ENCODE peak calls at places on chromosomes 13 and 19, in eight cellular contexts. One of them, this sample, is unnamed.

GRCh38 chr13:92379371-92379770 is 847.2 kb upstream of the GPC6 start:
- DNase-seq in endothelial cell: no peak
- DNase-seq in mesothelial cell of epicardium: no peak
- DNase-seq in IMR-90: no peak
- DNase-seq in AG04449: no peak
- DNase-seq in foreskin fibroblast: no peak
- DNase-seq in HFF-Myc: no peak
- DNase-seq in neural progenitor cell: no peak
- DNase-seq in this sample: no peak

GRCh38 chr19:35715355-35715809 is 2.4 kb upstream of the KMT2B start:
- DNase-seq in mesothelial cell of epicardium: no peak
- DNase-seq in neural progenitor cell: no peak
- DNase-seq in HFF-Myc: no peak
- DNase-seq in endothelial cell: no peak
- DNase-seq in foreskin fibroblast: no peak
- DNase-seq in AG04449: no peak
- DNase-seq in IMR-90: no peak
- DNase-seq in this sample: no peak

GRCh38 chr13:90968510-90968909 is 379.0 kb upstream of the MIR17HG start:
- DNase-seq in HFF-Myc: no peak
- DNase-seq in IMR-90: no peak
- DNase-seq in foreskin fibroblast: no peak
- DNase-seq in neural progenitor cell: peak; percentile 65
- DNase-seq in AG04449: no peak
- DNase-seq in endothelial cell: peak; percentile 54
- DNase-seq in mesothelial cell of epicardium: no peak
- DNase-seq in this sample: no peak

GRCh38 chr19:37594982-37595382 is 306 bp downstream of the ZNF540 start:
- DNase-seq in foreskin fibroblast: peak; percentile 59
- DNase-seq in endothelial cell: no peak
- DNase-seq in mesothelial cell of epicardium: no peak
- DNase-seq in IMR-90: peak; percentile 58
- DNase-seq in HFF-Myc: peak; percentile 15
- DNase-seq in AG04449: no peak
- DNase-seq in neural progenitor cell: no peak
- DNase-seq in this sample: peak; percentile 8

GRCh38 chr19:3234800-3235199 is 10.3 kb downstream of the CELF5 start:
- DNase-seq in endothelial cell: peak; percentile 36
- DNase-seq in foreskin fibroblast: no peak
- DNase-seq in IMR-90: no peak
- DNase-seq in mesothelial cell of epicardium: no peak
- DNase-seq in HFF-Myc: no peak
- DNase-seq in neural progenitor cell: no peak
- DNase-seq in AG04449: no peak
- DNase-seq in this sample: no peak

GRCh38 chr19:38842439-38843174 is 7.2 kb downstream of the HNRNPL start:
- DNase-seq in endothelial cell: no peak
- DNase-seq in HFF-Myc: no peak
- DNase-seq in mesothelial cell of epicardium: no peak
- DNase-seq in AG04449: no peak
- DNase-seq in neural progenitor cell: no peak
- DNase-seq in foreskin fibroblast: no peak
- DNase-seq in IMR-90: no peak
- DNase-seq in this sample: no peak

GRCh38 chr13:28408235-28408848 is 86.6 kb downstream of the FLT1 start:
- DNase-seq in HFF-Myc: no peak
- DNase-seq in IMR-90: no peak
- DNase-seq in AG04449: no peak
- DNase-seq in mesothelial cell of epicardium: no peak
- DNase-seq in foreskin fibroblast: no peak
- DNase-seq in neural progenitor cell: no peak
- DNase-seq in endothelial cell: peak; percentile 80
- DNase-seq in this sample: no peak

GRCh38 chr13:108326318-108326717 is 56.8 kb downstream of the TNFSF13B start:
- DNase-seq in endothelial cell: no peak
- DNase-seq in neural progenitor cell: no peak
- DNase-seq in mesothelial cell of epicardium: no peak
- DNase-seq in AG04449: no peak
- DNase-seq in IMR-90: no peak
- DNase-seq in HFF-Myc: no peak
- DNase-seq in foreskin fibroblast: no peak
- DNase-seq in this sample: no peak

GRCh38 chr13:102945324-102945815 is 99.5 kb downstream of the ERCC5 start:
- DNase-seq in neural progenitor cell: no peak
- DNase-seq in HFF-Myc: no peak
- DNase-seq in AG04449: no peak
- DNase-seq in foreskin fibroblast: no peak
- DNase-seq in IMR-90: no peak
- DNase-seq in endothelial cell: no peak
- DNase-seq in mesothelial cell of epicardium: no peak
- DNase-seq in this sample: no peak

GRCh38 chr19:33368074-33368864 is 5.2 kb upstream of the CEBPG start:
- DNase-seq in endothelial cell: no peak
- DNase-seq in neural progenitor cell: no peak
- DNase-seq in mesothelial cell of epicardium: no peak
- DNase-seq in AG04449: no peak
- DNase-seq in HFF-Myc: no peak
- DNase-seq in foreskin fibroblast: peak; percentile 67
- DNase-seq in IMR-90: peak; percentile 65
- DNase-seq in this sample: no peak

GRCh38 chr13:89694471-89694870 is 1653.0 kb upstream of the MIR17HG start:
- DNase-seq in foreskin fibroblast: no peak
- DNase-seq in neural progenitor cell: no peak
- DNase-seq in AG04449: no peak
- DNase-seq in HFF-Myc: no peak
- DNase-seq in endothelial cell: no peak
- DNase-seq in IMR-90: no peak
- DNase-seq in mesothelial cell of epicardium: no peak
- DNase-seq in this sample: no peak

GRCh38 chr13:107291875-107292274 is 723.9 kb upstream of the ARGLU1 start:
- DNase-seq in endothelial cell: no peak
- DNase-seq in IMR-90: no peak
- DNase-seq in HFF-Myc: no peak
- DNase-seq in AG04449: no peak
- DNase-seq in foreskin fibroblast: no peak
- DNase-seq in neural progenitor cell: no peak
- DNase-seq in mesothelial cell of epicardium: no peak
- DNase-seq in this sample: no peak

GRCh38 chr19:45215391-45216191 is 29.6 kb downstream of the EXOC3L2 start:
- DNase-seq in neural progenitor cell: peak; percentile 47
- DNase-seq in foreskin fibroblast: no peak
- DNase-seq in AG04449: no peak
- DNase-seq in mesothelial cell of epicardium: no peak
- DNase-seq in endothelial cell: peak; percentile 60
- DNase-seq in IMR-90: no peak
- DNase-seq in HFF-Myc: no peak
- DNase-seq in this sample: no peak

GRCh38 chr13:26656919-26657318 is 99.4 kb downstream of the WASF3 start:
- DNase-seq in HFF-Myc: no peak
- DNase-seq in IMR-90: peak; percentile 82
- DNase-seq in foreskin fibroblast: peak; percentile 3
- DNase-seq in endothelial cell: no peak
- DNase-seq in AG04449: peak; percentile 51
- DNase-seq in mesothelial cell of epicardium: no peak
- DNase-seq in neural progenitor cell: peak; percentile 70
- DNase-seq in this sample: no peak
- TF ChIP-seq CTCF in HFF-Myc: no peak
- TF ChIP-seq CTCF in IMR-90: peak; percentile 42
- TF ChIP-seq CTCF in foreskin fibroblast: peak; percentile 19
- TF ChIP-seq CTCF in endothelial cell: no peak
- TF ChIP-seq CTCF in AG04449: no peak
- TF ChIP-seq CTCF in mesothelial cell of epicardium: no peak
- TF ChIP-seq CTCF in neural progenitor cell: peak; percentile 47
- TF ChIP-seq CTCF in this sample: peak; percentile 16

GRCh38 chr13:59970847-59971246 is 192.9 kb downstream of the DIAPH3 start:
- DNase-seq in AG04449: no peak
- DNase-seq in neural progenitor cell: no peak
- DNase-seq in foreskin fibroblast: no peak
- DNase-seq in endothelial cell: no peak
- DNase-seq in HFF-Myc: no peak
- DNase-seq in mesothelial cell of epicardium: no peak
- DNase-seq in IMR-90: no peak
- DNase-seq in this sample: no peak

GRCh38 chr13:59976856-59977255 is 186.9 kb downstream of the DIAPH3 start:
- DNase-seq in mesothelial cell of epicardium: no peak
- DNase-seq in HFF-Myc: no peak
- DNase-seq in foreskin fibroblast: no peak
- DNase-seq in IMR-90: no peak
- DNase-seq in endothelial cell: no peak
- DNase-seq in AG04449: no peak
- DNase-seq in neural progenitor cell: no peak
- DNase-seq in this sample: no peak

GRCh38 chr13:59979589-59979988 is 184.1 kb downstream of the DIAPH3 start:
- DNase-seq in IMR-90: no peak
- DNase-seq in foreskin fibroblast: no peak
- DNase-seq in endothelial cell: no peak
- DNase-seq in AG04449: no peak
- DNase-seq in neural progenitor cell: no peak
- DNase-seq in mesothelial cell of epicardium: no peak
- DNase-seq in HFF-Myc: no peak
- DNase-seq in this sample: no peak

GRCh38 chr13:59978862-59979261 is 184.9 kb downstream of the DIAPH3 start:
- DNase-seq in endothelial cell: no peak
- DNase-seq in foreskin fibroblast: no peak
- DNase-seq in IMR-90: no peak
- DNase-seq in HFF-Myc: no peak
- DNase-seq in neural progenitor cell: no peak
- DNase-seq in AG04449: no peak
- DNase-seq in mesothelial cell of epicardium: no peak
- DNase-seq in this sample: no peak

DNA sequence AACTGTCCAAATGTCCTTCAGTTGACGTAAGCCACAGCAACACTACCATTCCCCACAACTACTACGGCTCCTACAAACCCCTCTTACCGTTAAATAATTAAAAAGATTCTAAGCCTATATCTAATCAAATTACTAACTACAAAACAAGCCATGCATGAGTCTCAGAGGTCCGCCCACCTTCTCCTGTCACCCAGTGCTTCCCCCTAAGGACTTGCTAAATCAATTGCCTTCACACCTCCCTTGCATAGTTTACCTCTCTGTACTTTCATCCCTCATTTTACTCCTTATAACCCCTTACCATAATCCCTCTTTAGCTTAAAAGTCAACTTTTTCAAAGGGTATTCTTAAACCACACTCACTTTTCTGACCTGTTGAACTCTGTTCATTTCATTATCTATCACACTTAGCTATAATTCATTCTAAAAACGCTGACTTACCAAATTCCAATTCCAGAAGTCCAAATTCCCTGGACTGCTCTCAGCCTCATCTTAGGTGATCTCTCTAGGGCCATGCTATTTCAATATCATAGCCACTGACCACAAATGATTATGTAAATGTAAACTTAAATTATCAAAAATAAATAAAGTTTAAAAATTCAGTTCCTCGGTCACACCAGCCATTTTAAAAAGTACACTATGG is 187.8 kb downstream of the DIAPH3 start:
- DNase-seq in IMR-90: no peak
- DNase-seq in endothelial cell: no peak
- DNase-seq in HFF-Myc: no peak
- DNase-seq in AG04449: no peak
- DNase-seq in mesothelial cell of epicardium: no peak
- DNase-seq in neural progenitor cell: no peak
- DNase-seq in foreskin fibroblast: no peak
- DNase-seq in this sample: no peak
- TF ChIP-seq CTCF in IMR-90: no peak
- TF ChIP-seq CTCF in endothelial cell: no peak
- TF ChIP-seq CTCF in HFF-Myc: no peak
- TF ChIP-seq CTCF in AG04449: no peak
- TF ChIP-seq CTCF in mesothelial cell of epicardium: no peak
- TF ChIP-seq CTCF in neural progenitor cell: no peak
- TF ChIP-seq CTCF in foreskin fibroblast: no peak
- TF ChIP-seq CTCF in this sample: no peak

GRCh38 chr13:100751826-100752225 is 77.2 kb upstream of the TMTC4 start:
- DNase-seq in AG04449: no peak
- DNase-seq in neural progenitor cell: no peak
- DNase-seq in endothelial cell: no peak
- DNase-seq in IMR-90: no peak
- DNase-seq in mesothelial cell of epicardium: no peak
- DNase-seq in foreskin fibroblast: no peak
- DNase-seq in HFF-Myc: no peak
- DNase-seq in this sample: no peak
- TF ChIP-seq CTCF in AG04449: no peak
- TF ChIP-seq CTCF in neural progenitor cell: no peak
- TF ChIP-seq CTCF in endothelial cell: no peak
- TF ChIP-seq CTCF in IMR-90: no peak
- TF ChIP-seq CTCF in mesothelial cell of epicardium: no peak
- TF ChIP-seq CTCF in foreskin fibroblast: no peak
- TF ChIP-seq CTCF in HFF-Myc: no peak
- TF ChIP-seq CTCF in this sample: no peak

DNA sequence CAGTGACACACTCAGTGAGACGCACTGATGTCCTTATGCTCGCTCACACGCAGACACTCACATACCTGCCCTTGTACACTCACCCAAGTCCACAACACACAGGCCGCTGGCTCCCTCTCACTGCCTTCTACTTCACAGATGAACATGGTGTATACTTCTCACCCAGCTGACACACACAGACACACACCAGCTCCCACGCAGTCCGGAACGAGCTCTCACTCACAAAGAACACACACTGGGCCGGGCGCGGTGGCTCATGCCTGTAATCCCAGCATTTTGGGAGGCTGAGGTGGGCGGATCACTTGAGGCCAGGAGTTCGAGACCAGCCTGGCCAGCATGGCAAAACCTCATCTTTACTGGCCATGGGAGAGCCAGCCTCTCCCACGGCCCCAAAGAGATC is 31.6 kb downstream of the CCL25 start:
- DNase-seq in endothelial cell: no peak
- DNase-seq in foreskin fibroblast: no peak
- DNase-seq in IMR-90: no peak
- DNase-seq in neural progenitor cell: no peak
- DNase-seq in HFF-Myc: no peak
- DNase-seq in AG04449: no peak
- DNase-seq in mesothelial cell of epicardium: no peak
- DNase-seq in this sample: no peak
- TF ChIP-seq CTCF in endothelial cell: no peak
- TF ChIP-seq CTCF in foreskin fibroblast: no peak
- TF ChIP-seq CTCF in IMR-90: no peak
- TF ChIP-seq CTCF in neural progenitor cell: no peak
- TF ChIP-seq CTCF in HFF-Myc: no peak
- TF ChIP-seq CTCF in AG04449: no peak
- TF ChIP-seq CTCF in mesothelial cell of epicardium: no peak
- TF ChIP-seq CTCF in this sample: no peak